ENCODE peak calls at places on chromosomes 3 and 15, in six cellular contexts. One of them, this sample, is unnamed.

GRCh38 chr3:115927210-115927609 is 303.9 kb downstream of the GAP43 start:
- DNase-seq in fibroblast of lung: no peak
- DNase-seq in lung: no peak
- DNase-seq in GM13977: no peak
- DNase-seq in A549: no peak
- DNase-seq in fibroblast of pulmonary artery: peak; percentile 3
- DNase-seq in this sample: no peak

GRCh38 chr3:45568848-45569247 is 25.7 kb upstream of the LIMD1 start:
- DNase-seq in fibroblast of lung: no peak
- DNase-seq in lung: no peak
- DNase-seq in GM13977: no peak
- DNase-seq in A549: no peak
- DNase-seq in fibroblast of pulmonary artery: no peak
- DNase-seq in this sample: no peak

GRCh38 chr3:71064288-71064975 is 519.1 kb downstream of the FOXP1 start:
- DNase-seq in fibroblast of lung: peak; percentile 87
- DNase-seq in lung: peak; percentile 48
- DNase-seq in GM13977: peak; percentile 52
- DNase-seq in A549: peak; percentile 10
- DNase-seq in fibroblast of pulmonary artery: peak; percentile 69
- DNase-seq in this sample: peak; percentile 57

GRCh38 chr15:51966192-51966591 is 5.4 kb downstream of the LEO1 start:
- DNase-seq in fibroblast of lung: no peak
- DNase-seq in lung: no peak
- DNase-seq in GM13977: no peak
- DNase-seq in A549: no peak
- DNase-seq in fibroblast of pulmonary artery: no peak
- DNase-seq in this sample: no peak

GRCh38 chr15:63238796-63239195 is 38.6 kb upstream of the APH1B start:
- DNase-seq in fibroblast of lung: peak; percentile 69
- DNase-seq in lung: no peak
- DNase-seq in GM13977: peak; percentile 33
- DNase-seq in A549: no peak
- DNase-seq in fibroblast of pulmonary artery: peak; percentile 52
- DNase-seq in this sample: no peak

GRCh38 chr3:36648241-36649034 is 115.9 kb downstream of the DCLK3 start:
- DNase-seq in fibroblast of lung: peak; percentile 86
- DNase-seq in lung: no peak
- DNase-seq in GM13977: no peak
- DNase-seq in A549: peak; percentile 76
- DNase-seq in fibroblast of pulmonary artery: peak; percentile 80
- DNase-seq in this sample: no peak

GRCh38 chr3:135106445-135106844 is 311.4 kb downstream of the EPHB1 start:
- DNase-seq in fibroblast of lung: no peak
- DNase-seq in lung: no peak
- DNase-seq in GM13977: peak; percentile 16
- DNase-seq in A549: peak; percentile 2
- DNase-seq in fibroblast of pulmonary artery: peak; percentile 2
- DNase-seq in this sample: peak; percentile 60

GRCh38 chr3:146750196-146750595 is 145.1 kb upstream of the PLSCR5 start:
- DNase-seq in fibroblast of lung: peak; percentile 9
- DNase-seq in lung: no peak
- DNase-seq in GM13977: no peak
- DNase-seq in A549: no peak
- DNase-seq in fibroblast of pulmonary artery: peak; percentile 61
- DNase-seq in this sample: no peak

GRCh38 chr3:134375542-134376384 is 1.5 kb upstream of the AMOTL2 start:
- DNase-seq in fibroblast of lung: no peak
- DNase-seq in lung: no peak
- DNase-seq in GM13977: no peak
- DNase-seq in A549: no peak
- DNase-seq in fibroblast of pulmonary artery: no peak
- DNase-seq in this sample: no peak

GRCh38 chr15:67049351-67050044 is 15.9 kb upstream of the SMAD3 start:
- DNase-seq in fibroblast of lung: no peak
- DNase-seq in lung: no peak
- DNase-seq in GM13977: no peak
- DNase-seq in A549: peak; percentile 96
- DNase-seq in fibroblast of pulmonary artery: peak; percentile 75
- DNase-seq in this sample: no peak

GRCh38 chr3:10556312-10556711 is 50.9 kb upstream of the ATP2B2 start:
- DNase-seq in fibroblast of lung: no peak
- DNase-seq in lung: no peak
- DNase-seq in GM13977: no peak
- DNase-seq in A549: no peak
- DNase-seq in fibroblast of pulmonary artery: no peak
- DNase-seq in this sample: no peak

GRCh38 chr15:54810496-54810895 is 386.2 kb downstream of the RSL24D1 start:
- DNase-seq in fibroblast of lung: no peak
- DNase-seq in lung: no peak
- DNase-seq in GM13977: no peak
- DNase-seq in A549: no peak
- DNase-seq in fibroblast of pulmonary artery: no peak
- DNase-seq in this sample: no peak

GRCh38 chr3:70851066-70851465 is 538.6 kb upstream of the MDFIC2 start:
- DNase-seq in fibroblast of lung: no peak
- DNase-seq in lung: no peak
- DNase-seq in GM13977: no peak
- DNase-seq in A549: no peak
- DNase-seq in fibroblast of pulmonary artery: no peak
- DNase-seq in this sample: no peak

GRCh38 chr3:127212231-127212630 is 19.3 kb downstream of the PRR23E start:
- DNase-seq in fibroblast of lung: no peak
- DNase-seq in lung: peak; percentile 16
- DNase-seq in GM13977: no peak
- DNase-seq in A549: no peak
- DNase-seq in fibroblast of pulmonary artery: no peak
- DNase-seq in this sample: no peak

GRCh38 chr3:140206196-140207040 is 271.4 kb downstream of the CLSTN2 start:
- DNase-seq in fibroblast of lung: peak; percentile 4
- DNase-seq in lung: no peak
- DNase-seq in GM13977: peak; percentile 11
- DNase-seq in A549: peak; percentile 4
- DNase-seq in fibroblast of pulmonary artery: peak; percentile 31
- DNase-seq in this sample: no peak

GRCh38 chr3:55013145-55013544 is 85.3 kb upstream of the LRTM1 start:
- DNase-seq in fibroblast of lung: peak; percentile 39
- DNase-seq in lung: no peak
- DNase-seq in GM13977: no peak
- DNase-seq in A549: peak; percentile 15
- DNase-seq in fibroblast of pulmonary artery: peak; percentile 49
- DNase-seq in this sample: no peak

GRCh38 chr3:102830415-102830814 is 395.6 kb downstream of the ZPLD1 start:
- DNase-seq in fibroblast of lung: no peak
- DNase-seq in lung: no peak
- DNase-seq in GM13977: no peak
- DNase-seq in A549: no peak
- DNase-seq in fibroblast of pulmonary artery: no peak
- DNase-seq in this sample: no peak

GRCh38 chr3:73602171-73602570 is 22.6 kb downstream of the PDZRN3 start:
- DNase-seq in fibroblast of lung: peak; percentile 55
- DNase-seq in lung: no peak
- DNase-seq in GM13977: no peak
- DNase-seq in A549: no peak
- DNase-seq in fibroblast of pulmonary artery: peak; percentile 74
- DNase-seq in this sample: no peak

GRCh38 chr15:92962914-92963313 is 62.8 kb downstream of the CHD2 start:
- DNase-seq in fibroblast of lung: no peak
- DNase-seq in lung: no peak
- DNase-seq in GM13977: no peak
- DNase-seq in A549: no peak
- DNase-seq in fibroblast of pulmonary artery: no peak
- DNase-seq in this sample: no peak

GRCh38 chr3:193727089-193727488 is 134.1 kb downstream of the OPA1 start:
- DNase-seq in fibroblast of lung: no peak
- DNase-seq in lung: peak; percentile 13
- DNase-seq in GM13977: no peak
- DNase-seq in A549: no peak
- DNase-seq in fibroblast of pulmonary artery: no peak
- DNase-seq in this sample: no peak

GRCh38 chr3:25820372-25820771 is 30.5 kb downstream of the OXSM start:
- DNase-seq in fibroblast of lung: peak; percentile 99
- DNase-seq in lung: no peak
- DNase-seq in GM13977: no peak
- DNase-seq in A549: no peak
- DNase-seq in fibroblast of pulmonary artery: peak; percentile 96
- DNase-seq in this sample: no peak

GRCh38 chr3:38136272-38136806 is 588 bp downstream of the ACAA1 start:
- DNase-seq in fibroblast of lung: peak; percentile 46
- DNase-seq in lung: no peak
- DNase-seq in GM13977: peak; percentile 43
- DNase-seq in A549: no peak
- DNase-seq in fibroblast of pulmonary artery: peak; percentile 40
- DNase-seq in this sample: peak; percentile 30

GRCh38 chr3:126132751-126133511 is 47.5 kb downstream of the ALDH1L1 start:
- DNase-seq in fibroblast of lung: no peak
- DNase-seq in lung: no peak
- DNase-seq in GM13977: no peak
- DNase-seq in A549: peak; percentile 9
- DNase-seq in fibroblast of pulmonary artery: peak; percentile 29
- DNase-seq in this sample: peak; percentile 22
- TF ChIP-seq CTCF in fibroblast of lung: peak; percentile 41
- TF ChIP-seq CTCF in lung: no peak
- TF ChIP-seq CTCF in GM13977: no peak
- TF ChIP-seq CTCF in A549: peak; percentile 27
- TF ChIP-seq CTCF in fibroblast of pulmonary artery: peak; percentile 48
- TF ChIP-seq CTCF in this sample: no peak

DNA sequence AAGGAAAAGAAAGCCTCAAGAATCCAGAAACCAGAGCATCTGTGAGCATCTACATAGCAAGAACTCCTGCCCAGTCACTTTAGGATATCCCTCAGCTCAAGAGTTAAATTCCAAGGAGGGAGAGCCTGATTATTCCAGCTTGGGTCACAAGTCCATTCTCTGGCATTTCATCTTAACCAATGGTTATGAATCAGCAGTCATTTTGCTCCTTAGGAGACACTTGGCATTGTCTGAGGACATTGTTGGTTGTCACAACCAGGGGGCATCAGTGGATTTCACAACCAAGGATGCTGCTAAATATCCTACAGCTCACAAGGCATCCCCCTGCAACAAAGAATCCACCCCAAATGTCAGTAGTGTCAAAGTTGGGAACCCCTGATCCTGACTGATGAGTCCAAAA is 51.0 kb upstream of the LMCD1 start:
- DNase-seq in fibroblast of lung: no peak
- DNase-seq in lung: no peak
- DNase-seq in GM13977: no peak
- DNase-seq in A549: peak; percentile 68
- DNase-seq in fibroblast of pulmonary artery: peak; percentile 16
- DNase-seq in this sample: no peak
- TF ChIP-seq CTCF in fibroblast of lung: no peak
- TF ChIP-seq CTCF in lung: no peak
- TF ChIP-seq CTCF in GM13977: no peak
- TF ChIP-seq CTCF in A549: no peak
- TF ChIP-seq CTCF in fibroblast of pulmonary artery: no peak
- TF ChIP-seq CTCF in this sample: no peak

GRCh38 chr3:167406876-167407492 is 26.9 kb upstream of the ZBBX start:
- DNase-seq in fibroblast of lung: peak; percentile 71
- DNase-seq in lung: peak; percentile 38
- DNase-seq in GM13977: no peak
- DNase-seq in A549: peak; percentile 53
- DNase-seq in fibroblast of pulmonary artery: peak; percentile 70
- DNase-seq in this sample: peak; percentile 31
- TF ChIP-seq CTCF in fibroblast of lung: peak; percentile 51
- TF ChIP-seq CTCF in lung: no peak
- TF ChIP-seq CTCF in GM13977: peak; percentile 46
- TF ChIP-seq CTCF in A549: peak; percentile 29
- TF ChIP-seq CTCF in fibroblast of pulmonary artery: peak; percentile 44
- TF ChIP-seq CTCF in this sample: no peak

GRCh38 chr15:41995476-41995855 is 23.1 kb upstream of the EHD4 start:
- DNase-seq in fibroblast of lung: no peak
- DNase-seq in lung: no peak
- DNase-seq in GM13977: no peak
- DNase-seq in A549: no peak
- DNase-seq in fibroblast of pulmonary artery: no peak
- DNase-seq in this sample: no peak

GRCh38 chr15:41996376-41996775 is 24.0 kb upstream of the EHD4 start:
- DNase-seq in fibroblast of lung: no peak
- DNase-seq in lung: no peak
- DNase-seq in GM13977: no peak
- DNase-seq in A549: no peak
- DNase-seq in fibroblast of pulmonary artery: no peak
- DNase-seq in this sample: no peak

GRCh38 chr15:41994171-41994650 is 21.9 kb upstream of the EHD4 start:
- DNase-seq in fibroblast of lung: no peak
- DNase-seq in lung: no peak
- DNase-seq in GM13977: no peak
- DNase-seq in A549: no peak
- DNase-seq in fibroblast of pulmonary artery: no peak
- DNase-seq in this sample: no peak

GRCh38 chr15:41993447-41994170 is 21.3 kb upstream of the EHD4 start:
- DNase-seq in fibroblast of lung: no peak
- DNase-seq in lung: no peak
- DNase-seq in GM13977: no peak
- DNase-seq in A549: no peak
- DNase-seq in fibroblast of pulmonary artery: no peak
- DNase-seq in this sample: no peak

GRCh38 chr15:41994772-41995475 is 22.6 kb upstream of the EHD4 start:
- DNase-seq in fibroblast of lung: no peak
- DNase-seq in lung: no peak
- DNase-seq in GM13977: no peak
- DNase-seq in A549: no peak
- DNase-seq in fibroblast of pulmonary artery: no peak
- DNase-seq in this sample: no peak
- TF ChIP-seq CTCF in fibroblast of lung: no peak
- TF ChIP-seq CTCF in lung: no peak
- TF ChIP-seq CTCF in GM13977: no peak
- TF ChIP-seq CTCF in A549: no peak
- TF ChIP-seq CTCF in fibroblast of pulmonary artery: no peak
- TF ChIP-seq CTCF in this sample: no peak

GRCh38 chr3:184200825-184201224 is 14.8 kb downstream of the ABCF3 start:
- DNase-seq in fibroblast of lung: no peak
- DNase-seq in lung: no peak
- DNase-seq in GM13977: no peak
- DNase-seq in A549: no peak
- DNase-seq in fibroblast of pulmonary artery: no peak
- DNase-seq in this sample: no peak
- TF ChIP-seq CTCF in fibroblast of lung: no peak
- TF ChIP-seq CTCF in lung: no peak
- TF ChIP-seq CTCF in GM13977: no peak
- TF ChIP-seq CTCF in A549: no peak
- TF ChIP-seq CTCF in fibroblast of pulmonary artery: no peak
- TF ChIP-seq CTCF in this sample: no peak

GRCh38 chr3:11719406-11720219 is 75.9 kb upstream of the VGLL4 start:
- DNase-seq in fibroblast of lung: peak; percentile 34
- DNase-seq in lung: peak; percentile 92
- DNase-seq in GM13977: peak; percentile 89
- DNase-seq in A549: peak; percentile 80
- DNase-seq in fibroblast of pulmonary artery: peak; percentile 58
- DNase-seq in this sample: peak; percentile 95
- TF ChIP-seq CTCF in fibroblast of lung: no peak
- TF ChIP-seq CTCF in lung: no peak
- TF ChIP-seq CTCF in GM13977: no peak
- TF ChIP-seq CTCF in A549: no peak
- TF ChIP-seq CTCF in fibroblast of pulmonary artery: no peak
- TF ChIP-seq CTCF in this sample: no peak

This sample was measured in stomach.